ENCODE peak calls at places on chromosomes 11 and 22, in four cellular contexts. One of them, this sample, is unnamed. For H3K4me1, the result is how much of the 10 kb centered on the place peaks cover.

GRCh38 chr22:19691721-19692341 is 22.5 kb upstream of the SEPTIN5 start:
- DNase-seq in SK-N-SH: no peak
- DNase-seq in stomach: no peak
- DNase-seq in transverse colon: no peak
- DNase-seq in this sample: no peak

GRCh38 chr11:116925050-116925449 is 87.6 kb upstream of the APOA1 start:
- DNase-seq in transverse colon: peak
- DNase-seq in stomach: no peak
- DNase-seq in SK-N-SH: no peak
- DNase-seq in this sample: no peak

GRCh38 chr11:71086687-71087258 is 165.6 kb downstream of the SHANK2 start:
- DNase-seq in SK-N-SH: peak
- DNase-seq in transverse colon: no peak
- DNase-seq in stomach: no peak
- DNase-seq in this sample: no peak

GRCh38 chr22:47369431-47370015 is 607.1 kb downstream of the TBC1D22A start:
- DNase-seq in transverse colon: no peak
- DNase-seq in SK-N-SH: no peak
- DNase-seq in stomach: peak
- DNase-seq in this sample: no peak

GRCh38 chr11:10375280-10376048 is 70.6 kb downstream of the ADM start:
- DNase-seq in SK-N-SH: no peak
- DNase-seq in transverse colon: no peak
- DNase-seq in stomach: no peak
- DNase-seq in this sample: peak

GRCh38 chr11:103731681-103732080 is 304.8 kb upstream of the DDI1 start:
- DNase-seq in SK-N-SH: no peak
- DNase-seq in transverse colon: no peak
- DNase-seq in stomach: no peak
- DNase-seq in this sample: no peak

GRCh38 chr11:134019500-134019899 is 49.4 kb upstream of the JAM3 start:
- DNase-seq in SK-N-SH: no peak
- DNase-seq in stomach: no peak
- DNase-seq in transverse colon: no peak
- DNase-seq in this sample: no peak

GRCh38 chr11:31987118-31988005 is 103.5 kb upstream of the RCN1 start:
- DNase-seq in transverse colon: no peak
- DNase-seq in stomach: no peak
- DNase-seq in SK-N-SH: peak
- DNase-seq in this sample: no peak

GRCh38 chr11:68402355-68403031 is 58.1 kb upstream of the PPP6R3 start:
- DNase-seq in SK-N-SH: no peak
- DNase-seq in transverse colon: no peak
- DNase-seq in stomach: no peak
- DNase-seq in this sample: no peak

GRCh38 chr11:35165416-35166368 is 26.7 kb downstream of the CD44 start:
- DNase-seq in SK-N-SH: no peak
- DNase-seq in stomach: peak
- DNase-seq in transverse colon: peak
- DNase-seq in this sample: no peak

GRCh38 chr11:45997599-45997998 is 75.1 kb downstream of the LARGE2 start:
- DNase-seq in transverse colon: no peak
- DNase-seq in SK-N-SH: no peak
- DNase-seq in stomach: no peak
- DNase-seq in this sample: no peak

GRCh38 chr11:119148855-119149370 is at the start of gene ABCG4:
- DNase-seq in SK-N-SH: peak
- DNase-seq in transverse colon: no peak
- DNase-seq in stomach: peak
- DNase-seq in this sample: no peak

GRCh38 chr11:101434241-101434640 is 149.6 kb downstream of the TRPC6 start:
- DNase-seq in SK-N-SH: no peak
- DNase-seq in transverse colon: no peak
- DNase-seq in stomach: no peak
- DNase-seq in this sample: no peak

GRCh38 chr22:39243443-39244072 is 1.2 kb downstream of the PDGFB start:
- DNase-seq in stomach: no peak
- DNase-seq in SK-N-SH: no peak
- DNase-seq in transverse colon: no peak
- DNase-seq in this sample: no peak

GRCh38 chr11:60069471-60069870 is 13.0 kb downstream of the MS4A3 start:
- DNase-seq in transverse colon: no peak
- DNase-seq in stomach: no peak
- DNase-seq in SK-N-SH: no peak
- DNase-seq in this sample: no peak

GRCh38 chr11:43788394-43788793 is 92.2 kb upstream of the ALKBH3 start:
- DNase-seq in SK-N-SH: no peak
- DNase-seq in stomach: no peak
- DNase-seq in transverse colon: peak
- DNase-seq in this sample: no peak

GRCh38 chr11:17770917-17771316 is 36.3 kb downstream of the KCNC1 start:
- DNase-seq in stomach: no peak
- DNase-seq in transverse colon: no peak
- DNase-seq in SK-N-SH: no peak
- DNase-seq in this sample: no peak

GRCh38 chr11:128232588-128232987 is 354.8 kb downstream of the ETS1 start:
- DNase-seq in stomach: no peak
- DNase-seq in transverse colon: no peak
- DNase-seq in SK-N-SH: no peak
- DNase-seq in this sample: no peak

GRCh38 chr11:95089620-95090542 is at the start of gene ENDOD1:
- DNase-seq in transverse colon: peak
- DNase-seq in stomach: peak
- DNase-seq in SK-N-SH: peak
- DNase-seq in this sample: peak

GRCh38 chr11:121367434-121367833 is 74.9 kb downstream of the SC5D start:
- DNase-seq in stomach: no peak
- DNase-seq in SK-N-SH: no peak
- DNase-seq in transverse colon: no peak
- DNase-seq in this sample: no peak

GRCh38 chr11:60528934-60529333 is 13.7 kb downstream of the MS4A13 start:
- DNase-seq in transverse colon: no peak
- DNase-seq in SK-N-SH: no peak
- DNase-seq in stomach: no peak
- DNase-seq in this sample: no peak

GRCh38 chr11:93807980-93808379 is 23.9 kb downstream of the MED17 start:
- DNase-seq in transverse colon: no peak
- DNase-seq in stomach: no peak
- DNase-seq in SK-N-SH: no peak
- DNase-seq in this sample: no peak

GRCh38 chr11:20909995-20910726 is 240.8 kb downstream of the NELL1 start:
- DNase-seq in transverse colon: no peak
- DNase-seq in stomach: no peak
- DNase-seq in SK-N-SH: no peak
- DNase-seq in this sample: no peak

GRCh38 chr11:844693-845644 is 2.3 kb downstream of the TSPAN4 start:
- DNase-seq in SK-N-SH: peak
- DNase-seq in stomach: peak
- DNase-seq in transverse colon: peak
- DNase-seq in this sample: peak

GRCh38 chr11:74226907-74227306 is 55.8 kb downstream of the PPME1 start:
- DNase-seq in transverse colon: no peak
- DNase-seq in SK-N-SH: no peak
- DNase-seq in stomach: no peak
- DNase-seq in this sample: no peak

GRCh38 chr11:134578807-134579708 is 167.0 kb upstream of the B3GAT1 start:
- DNase-seq in transverse colon: peak
- DNase-seq in SK-N-SH: peak
- DNase-seq in stomach: no peak
- DNase-seq in this sample: peak

DNA sequence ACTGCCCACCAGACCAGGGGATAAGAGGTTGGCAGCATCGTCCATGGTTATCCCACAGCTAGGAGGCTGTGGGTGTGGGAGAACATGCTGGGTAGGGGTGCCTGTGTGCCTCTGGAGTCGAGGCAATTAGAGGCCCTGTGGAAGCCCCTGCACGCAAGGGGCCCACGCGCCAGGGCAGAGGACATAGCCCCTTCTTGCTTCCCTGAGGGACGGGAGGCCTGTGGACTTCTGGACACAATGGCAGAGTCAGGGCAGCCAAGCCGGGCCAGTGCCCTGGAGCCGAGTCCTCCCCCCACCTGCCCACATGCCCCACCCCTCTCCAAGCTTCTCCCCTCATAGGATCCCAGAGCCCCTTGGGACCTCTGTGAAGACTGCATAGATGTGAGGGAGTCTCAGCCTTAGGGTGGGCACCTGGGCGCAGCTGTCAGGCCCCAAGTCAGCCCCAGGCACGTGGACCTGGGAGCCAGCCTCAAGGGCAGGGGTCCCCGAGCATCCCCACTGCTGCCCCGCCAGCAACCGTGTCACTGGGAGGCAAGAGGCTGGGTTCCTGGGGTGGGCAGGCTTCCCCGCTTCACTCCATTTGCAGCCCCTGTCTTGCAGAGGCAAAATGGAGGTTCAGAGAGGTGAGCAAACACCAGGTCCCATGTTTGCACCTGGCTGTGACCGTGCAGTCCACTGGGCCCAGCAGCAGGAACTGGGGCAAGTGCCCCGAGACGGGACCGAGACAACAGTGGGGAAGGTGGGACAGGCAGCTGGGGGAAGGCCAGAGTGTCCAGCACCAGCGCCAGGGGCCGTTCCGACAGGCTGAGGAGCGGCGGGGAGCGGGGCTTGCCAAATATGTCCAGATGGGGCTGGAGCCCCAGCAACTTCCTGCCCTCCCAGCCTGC is 52.3 kb downstream of the CDKN1C start:
- DNase-seq in transverse colon: no peak
- DNase-seq in SK-N-SH: no peak
- DNase-seq in stomach: no peak
- DNase-seq in this sample: no peak
- H3K4me1 ChIP-seq in transverse colon: under half
- H3K4me1 ChIP-seq in SK-N-SH: under half
- H3K4me1 ChIP-seq in stomach: under half
- H3K4me1 ChIP-seq in this sample: under half

GRCh38 chr22:30327864-30328345 is 1.2 kb upstream of the TBC1D10A start:
- DNase-seq in transverse colon: no peak
- DNase-seq in stomach: no peak
- DNase-seq in SK-N-SH: peak
- DNase-seq in this sample: no peak
- TF ChIP-seq EP300 in transverse colon: no peak
- TF ChIP-seq EP300 in stomach: no peak
- TF ChIP-seq EP300 in SK-N-SH: no peak
- TF ChIP-seq EP300 in this sample: no peak

GRCh38 chr22:46109474-46110003 is 40.8 kb upstream of the PPARA start:
- DNase-seq in SK-N-SH: no peak
- DNase-seq in stomach: no peak
- DNase-seq in transverse colon: no peak
- DNase-seq in this sample: no peak

GRCh38 chr22:46111645-46112306 is 38.5 kb upstream of the PPARA start:
- DNase-seq in transverse colon: no peak
- DNase-seq in SK-N-SH: no peak
- DNase-seq in stomach: no peak
- DNase-seq in this sample: no peak

GRCh38 chr22:46108564-46109473 is 41.5 kb upstream of the PPARA start:
- DNase-seq in transverse colon: peak
- DNase-seq in stomach: peak
- DNase-seq in SK-N-SH: peak
- DNase-seq in this sample: no peak

GRCh38 chr22:46112405-46112804 is 37.9 kb upstream of the PPARA start:
- DNase-seq in transverse colon: no peak
- DNase-seq in SK-N-SH: no peak
- DNase-seq in stomach: no peak
- DNase-seq in this sample: no peak

DNA sequence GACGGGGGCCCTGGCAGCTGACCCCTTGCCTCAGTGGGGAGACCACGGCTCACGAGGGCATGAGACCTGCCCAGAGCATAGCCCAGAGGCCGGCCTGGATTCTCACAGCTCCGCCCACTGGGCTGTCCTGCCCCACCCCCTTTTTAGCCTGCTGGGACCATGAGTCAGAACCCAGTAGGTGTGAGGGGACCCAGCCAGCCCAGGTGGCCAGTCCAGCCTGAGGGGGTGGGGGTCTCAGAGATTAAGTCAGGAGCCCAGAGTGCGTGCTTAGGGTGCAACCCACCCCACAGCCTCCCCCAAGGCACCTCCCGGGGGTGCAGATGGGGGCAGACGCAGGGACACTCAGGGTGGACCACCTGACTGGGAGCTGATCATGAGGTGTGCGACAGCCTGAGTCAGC is 40.1 kb upstream of the PPARA start:
- DNase-seq in SK-N-SH: no peak
- DNase-seq in transverse colon: no peak
- DNase-seq in stomach: no peak
- DNase-seq in this sample: no peak
- H3K27ac ChIP-seq in SK-N-SH: peak
- H3K27ac ChIP-seq in transverse colon: peak
- H3K27ac ChIP-seq in stomach: peak
- H3K27ac ChIP-seq in this sample: peak

GRCh38 chr11:76661306-76661751 is 9.2 kb downstream of the LRRC32 start:
- DNase-seq in transverse colon: peak
- DNase-seq in stomach: no peak
- DNase-seq in SK-N-SH: no peak
- DNase-seq in this sample: no peak

GRCh38 chr11:76661835-76662434 is 8.6 kb downstream of the LRRC32 start:
- DNase-seq in SK-N-SH: no peak
- DNase-seq in transverse colon: peak
- DNase-seq in stomach: no peak
- DNase-seq in this sample: no peak

GRCh38 chr11:76663461-76663760 is 7.1 kb downstream of the LRRC32 start:
- DNase-seq in SK-N-SH: peak
- DNase-seq in transverse colon: peak
- DNase-seq in stomach: no peak
- DNase-seq in this sample: no peak

GRCh38 chr11:76663912-76664440 is 6.6 kb downstream of the LRRC32 start:
- DNase-seq in stomach: no peak
- DNase-seq in SK-N-SH: peak
- DNase-seq in transverse colon: peak
- DNase-seq in this sample: no peak

DNA sequence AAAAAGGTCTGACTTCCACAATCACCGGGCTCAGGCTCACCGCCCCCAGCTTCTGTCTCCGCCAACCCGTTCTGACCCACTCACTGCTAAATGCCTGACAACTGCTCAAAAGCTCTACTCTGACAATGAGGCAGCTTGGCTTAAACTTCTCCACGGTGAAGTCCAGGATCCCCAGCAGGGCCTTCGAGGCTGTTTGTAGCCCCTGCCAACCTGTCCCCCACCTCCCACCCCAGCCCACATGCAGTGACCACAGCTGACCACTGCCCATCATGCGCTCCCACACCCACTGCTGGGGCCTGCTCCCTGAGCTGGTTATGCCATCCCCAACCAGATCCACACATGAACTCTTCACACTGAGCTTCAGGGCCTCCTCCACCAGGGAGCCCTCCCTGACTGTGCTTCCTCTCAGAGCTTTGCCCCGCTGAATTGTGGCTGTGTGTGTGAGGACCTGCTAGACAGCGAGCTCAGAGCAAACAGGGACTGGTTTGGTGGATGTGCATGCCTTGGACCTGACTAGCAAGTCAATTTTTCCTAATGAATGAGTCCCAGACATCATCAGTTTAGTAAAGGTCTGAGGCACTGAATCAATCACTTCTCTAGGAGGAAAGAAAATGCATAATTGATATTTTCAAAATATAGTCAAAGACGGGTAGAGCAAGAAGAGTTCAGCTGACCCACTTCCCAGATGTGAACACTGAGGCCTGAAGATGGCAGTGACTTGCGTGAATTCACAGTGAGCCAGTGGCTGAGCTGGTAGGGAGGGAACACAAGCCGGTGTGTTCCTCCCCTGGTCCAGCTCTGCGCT is 7.7 kb downstream of the LRRC32 start:
- DNase-seq in stomach: no peak
- DNase-seq in transverse colon: peak
- DNase-seq in SK-N-SH: no peak
- DNase-seq in this sample: no peak
- H3K4me1 ChIP-seq in stomach: under half
- H3K4me1 ChIP-seq in transverse colon: under half
- H3K4me1 ChIP-seq in SK-N-SH: under half
- H3K4me1 ChIP-seq in this sample: under half

This sample was measured in esophagus muscularis mucosa.